ENCODE peak calls at places on chromosomes 3 and 15, in six cellular contexts. M is A549, H is NB4, Q is HepG2, V is GM12878, Y is K562. C is an unnamed sample.

GRCh38 chr15:41286665-41287333 is 45.6 kb downstream of the OIP5 start:
- DNase-seq in M (no peak), H (peak; percentile 39), Q (no peak), V (no peak), Y (no peak), C (no peak)

GRCh38 chr15:29695486-29696167 is 126.6 kb downstream of the TJP1 start:
- DNase-seq in M (peak; percentile 63), H (peak; percentile 26), Q (peak; percentile 37), V (no peak), Y (no peak), C (no peak)

GRCh38 chr15:71089801-71090200 is 25.5 kb upstream of the THSD4 start:
- DNase-seq in M (no peak), H (no peak), Q (no peak), V (no peak), Y (no peak), C (no peak)

GRCh38 chr15:68623301-68623892 is 44.6 kb downstream of the CORO2B start:
- DNase-seq in M (no peak), H (no peak), Q (no peak), V (no peak), Y (no peak), C (no peak)

GRCh38 chr15:63856711-63857458 is 23.1 kb upstream of the HERC1 start:
- DNase-seq in M (no peak), H (no peak), Q (no peak), V (no peak), Y (no peak), C (peak; percentile 86)

GRCh38 chr15:29457729-29458128 is 188.1 kb upstream of the NSMCE3 start:
- DNase-seq in M (no peak), H (no peak), Q (no peak), V (no peak), Y (no peak), C (no peak)

GRCh38 chr15:85582719-85583089 is 202.3 kb downstream of the AKAP13 start:
- DNase-seq in M (no peak), H (no peak), Q (no peak), V (peak; percentile 28), Y (peak; percentile 11), C (peak; percentile 98)

GRCh38 chr3:81660036-81660435 is 101.4 kb downstream of the GBE1 start:
- DNase-seq in M (no peak), H (no peak), Q (no peak), V (no peak), Y (no peak), C (no peak)

GRCh38 chr3:32903953-32904352 is 47.5 kb upstream of the CCR4 start:
- DNase-seq in M (no peak), H (no peak), Q (no peak), V (no peak), Y (no peak), C (no peak)

GRCh38 chr15:43370975-43371974 is at the start of the genes TUBGCP4 and ZSCAN29:
- DNase-seq in M (peak; percentile 76), H (peak; percentile 88), Q (peak; percentile 83), V (peak; percentile 34), Y (peak; percentile 96), C (peak; percentile 81)

GRCh38 chr3:57809609-57809968 is 53.5 kb downstream of the SLMAP start:
- DNase-seq in M (no peak), H (no peak), Q (no peak), V (no peak), Y (no peak), C (no peak)

GRCh38 chr15:80518522-80518921 is 114.3 kb downstream of the ARNT2 start:
- DNase-seq in M (no peak), H (no peak), Q (no peak), V (no peak), Y (no peak), C (no peak)

GRCh38 chr3:60497922-60498321 is 753.3 kb downstream of the FHIT start:
- DNase-seq in M (no peak), H (no peak), Q (no peak), V (no peak), Y (no peak), C (no peak)

GRCh38 chr15:92155941-92156340 is 237.7 kb upstream of the ST8SIA2 start:
- DNase-seq in M (no peak), H (no peak), Q (no peak), V (no peak), Y (no peak), C (no peak)

GRCh38 chr3:140510303-140510861 is 167.5 kb upstream of the TRIM42 start:
- DNase-seq in M (no peak), H (no peak), Q (no peak), V (no peak), Y (no peak), C (no peak)

GRCh38 chr3:181756645-181757044 is 44.9 kb downstream of the SOX2 start:
- DNase-seq in M (no peak), H (no peak), Q (no peak), V (no peak), Y (no peak), C (no peak)

GRCh38 chr3:157868168-157868567 is 238.1 kb downstream of the SHOX2 start:
- DNase-seq in M (no peak), H (no peak), Q (no peak), V (no peak), Y (no peak), C (no peak)

GRCh38 chr3:166367947-166368533 is 530.8 kb upstream of the BCHE start:
- DNase-seq in M (no peak), H (no peak), Q (no peak), V (no peak), Y (no peak), C (no peak)

GRCh38 chr15:85120351-85121113 is 138.9 kb downstream of the PDE8A start:
- DNase-seq in M (no peak), H (no peak), Q (no peak), V (no peak), Y (peak; percentile 59), C (no peak)

DNA sequence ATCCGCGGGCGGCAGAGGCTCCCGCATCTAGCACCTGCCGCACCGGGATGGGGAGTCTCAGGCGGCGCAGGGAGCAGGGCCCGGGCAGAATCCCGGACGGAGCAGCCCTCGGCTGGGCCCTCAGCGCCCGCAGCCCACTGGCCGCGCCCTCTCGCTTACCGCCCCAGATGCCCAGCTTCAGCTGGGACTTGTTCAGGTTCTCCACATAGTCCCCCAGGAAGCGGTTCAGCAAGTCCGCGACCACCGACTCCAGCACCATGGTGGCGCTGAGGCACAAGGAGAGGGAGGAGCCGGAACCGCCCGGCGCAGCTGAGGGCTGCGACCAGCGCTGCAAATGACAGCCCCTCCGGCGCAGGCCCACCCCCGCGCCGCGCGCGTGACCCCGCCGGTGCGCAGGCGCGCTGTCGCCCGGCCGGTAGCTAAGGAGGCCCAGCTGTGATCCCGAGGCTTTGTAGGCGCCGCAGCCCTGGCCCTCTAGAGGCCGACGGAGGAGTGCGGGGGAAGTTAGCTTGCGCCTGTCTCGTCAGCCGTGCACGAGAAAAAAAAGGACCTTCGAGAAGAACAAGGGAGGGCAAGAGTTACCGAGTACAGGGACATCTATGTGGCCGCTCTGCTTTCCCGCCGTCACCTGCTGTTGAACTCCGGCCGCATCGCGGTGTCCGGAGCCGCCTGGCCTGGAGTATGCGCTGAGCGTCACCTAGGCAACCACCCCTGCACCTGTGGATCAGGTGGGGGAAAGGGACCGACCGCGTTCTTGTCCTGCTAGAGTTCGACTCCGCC is at the start of gene VPS13C:
- DNase-seq in M (peak; percentile 95), H (peak; percentile 95), Q (peak; percentile 90), V (peak; percentile 80), Y (peak; percentile 95), C (peak; percentile 98)
- TF ChIP-seq POLR2A in M (peak; percentile 91), H (peak; percentile 87), Q (peak; percentile 84), V (peak; percentile 94), Y (peak; percentile 82), C (peak; percentile 80)

DNA sequence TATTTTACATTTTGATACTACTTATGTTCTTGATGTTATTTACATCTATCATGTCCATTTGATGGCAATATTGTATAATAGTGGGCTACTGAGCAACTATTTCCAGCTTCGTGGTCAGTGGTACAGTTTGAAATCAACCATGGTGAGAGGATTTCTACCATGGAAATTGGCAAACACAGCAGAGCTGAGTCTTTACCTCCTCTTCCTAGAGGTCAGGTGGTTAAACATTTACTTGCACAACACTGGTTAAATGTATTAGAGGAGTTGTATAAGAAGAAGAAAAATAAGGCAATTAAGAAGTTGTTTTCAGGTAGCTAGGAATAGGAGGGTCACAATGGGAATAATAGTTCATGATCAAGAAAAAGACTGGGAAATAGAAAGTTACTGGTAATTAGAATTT is 7.2 kb upstream of the PPM1L start:
- DNase-seq in M (no peak), H (no peak), Q (no peak), V (no peak), Y (no peak), C (no peak)
- TF ChIP-seq MYC in M (no peak), H (no peak), Q (no peak), V (no peak), Y (no peak), C (no peak)

DNA sequence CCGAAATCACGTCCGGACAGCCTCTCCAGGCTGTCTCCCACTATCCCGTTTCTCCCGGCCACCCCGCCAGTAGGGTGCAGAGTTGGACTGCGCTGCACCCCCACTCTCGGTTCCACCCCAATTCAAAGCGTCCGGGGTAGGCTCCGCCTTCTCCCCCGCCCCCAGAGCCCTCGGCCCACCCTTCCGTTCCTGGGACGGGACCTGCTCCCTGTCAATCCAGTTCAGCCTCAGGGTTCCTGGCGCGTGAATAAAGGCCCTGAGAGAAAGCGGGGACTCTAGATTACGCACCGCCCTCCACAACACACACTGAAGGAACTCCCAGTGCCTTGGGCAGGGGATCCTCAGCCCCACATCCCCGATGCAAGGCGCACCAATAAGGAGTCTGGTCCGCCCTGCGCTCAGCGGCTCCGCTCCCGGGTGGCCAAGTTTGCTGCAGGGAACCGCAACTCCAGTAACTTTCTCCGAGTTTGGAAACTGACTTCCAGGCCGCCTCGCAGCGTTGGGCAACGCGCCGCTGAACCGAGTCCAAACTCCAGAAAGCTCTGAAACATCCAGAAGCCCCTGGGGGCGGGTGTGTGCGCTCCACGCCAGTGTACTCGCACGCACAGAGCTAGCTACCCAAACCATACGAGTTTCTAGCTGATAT is 1.9 kb downstream of the ADAMTS9 start:
- DNase-seq in M (peak; percentile 57), H (no peak), Q (peak; percentile 13), V (no peak), Y (peak; percentile 28), C (peak; percentile 96)
- TF ChIP-seq POLR2A in M (no peak), H (no peak), Q (no peak), V (no peak), Y (no peak), C (peak; percentile 70)

DNA sequence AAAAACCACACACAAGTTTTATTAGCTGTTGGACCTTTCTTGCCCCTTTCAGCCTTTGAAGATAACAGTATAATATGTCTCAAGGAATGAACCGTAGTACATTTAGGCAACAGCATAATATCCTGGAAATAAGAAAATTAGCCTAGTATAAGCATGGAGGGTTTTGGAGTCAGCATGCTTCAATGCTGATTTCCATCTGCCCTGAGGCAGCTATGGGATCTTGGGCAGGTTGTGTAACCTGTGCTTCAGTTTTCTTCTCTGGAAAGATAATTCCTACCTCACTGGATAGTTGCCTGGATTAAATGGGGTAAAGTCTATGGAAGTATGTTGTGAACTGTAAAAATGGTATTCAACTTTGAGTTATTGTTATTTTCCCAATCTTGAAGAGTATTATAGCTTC is 1.6 kb downstream of the DHX30 start:
- DNase-seq in M (no peak), H (no peak), Q (no peak), V (no peak), Y (no peak), C (no peak)
- TF ChIP-seq MYC in M (no peak), H (no peak), Q (no peak), V (no peak), Y (no peak), C (no peak)

C was measured in endothelial cell of umbilical vein.